ENCODE peak calls at places on chromosomes 11 and 22, in seven cellular contexts. V, W, X, C, L, Q and B are unnamed samples.

GRCh38 chr11:123354371-123354770 is 75.7 kb upstream of the GRAMD1B start:
- DNase-seq in L (no peak), V (no peak), X (no peak), C (no peak), W (peak; percentile 29), Q (no peak), B (no peak)

GRCh38 chr11:63567044-63567840 is 4.1 kb upstream of the PLAAT2 start:
- DNase-seq in Q (no peak), W (peak; percentile 28), C (peak; percentile 94), L (no peak), X (peak; percentile 60), V (no peak), B (peak; percentile 60)

GRCh38 chr11:133355095-133355494 is 177.2 kb downstream of the OPCML start:
- DNase-seq in C (no peak), W (no peak), Q (no peak), X (no peak), L (no peak), V (no peak), B (no peak)

GRCh38 chr11:46075168-46075567 is 46.1 kb downstream of the PHF21A start:
- DNase-seq in W (no peak), Q (no peak), X (no peak), V (no peak), C (peak; percentile 77), L (no peak), B (no peak)

GRCh38 chr11:63814383-63814736 is 1.1 kb downstream of the SPINDOC start:
- DNase-seq in L (no peak), W (no peak), X (no peak), V (no peak), Q (no peak), C (no peak), B (no peak)

GRCh38 chr11:79335681-79336080 is 105.1 kb downstream of the TENM4 start:
- DNase-seq in W (no peak), Q (no peak), X (no peak), V (no peak), L (no peak), C (no peak), B (no peak)

GRCh38 chr11:33930317-33931021 is 38.6 kb upstream of the LMO2 start:
- DNase-seq in W (peak; percentile 27), Q (peak; percentile 38), X (peak; percentile 50), C (peak; percentile 48), L (no peak), V (no peak), B (no peak)

GRCh38 chr22:31179345-31179744 is 19.4 kb downstream of the RNF185 start:
- DNase-seq in C (peak; percentile 68), W (peak; percentile 73), Q (no peak), X (no peak), V (no peak), L (no peak), B (no peak)

GRCh38 chr11:121928597-121929580 is 187.1 kb downstream of the BLID start:
- DNase-seq in C (no peak), X (no peak), V (no peak), W (no peak), L (no peak), Q (no peak), B (no peak)

GRCh38 chr22:18024276-18024939 is at the start of gene MICAL3:
- DNase-seq in W (peak; percentile 46), V (no peak), X (peak; percentile 48), C (peak; percentile 72), L (peak; percentile 64), Q (peak; percentile 37), B (no peak)

GRCh38 chr11:10324474-10324873 is 19.6 kb downstream of the ADM start:
- DNase-seq in W (no peak), V (no peak), X (no peak), C (no peak), L (no peak), Q (no peak), B (no peak)

GRCh38 chr11:120869516-120870011 is 154.3 kb upstream of the TBCEL start:
- DNase-seq in X (no peak), C (no peak), Q (no peak), W (no peak), L (no peak), V (no peak), B (no peak)

GRCh38 chr11:120867531-120867930 is 156.4 kb upstream of the TBCEL start:
- DNase-seq in W (no peak), Q (no peak), X (no peak), V (no peak), C (no peak), L (no peak), B (no peak)

GRCh38 chr11:120867024-120867423 is 156.9 kb upstream of the TBCEL start:
- DNase-seq in L (no peak), W (no peak), C (no peak), V (no peak), Q (no peak), X (no peak), B (no peak)

GRCh38 chr11:120867988-120868387 is 155.9 kb upstream of the TBCEL start:
- DNase-seq in C (no peak), V (no peak), L (no peak), W (no peak), Q (no peak), X (no peak), B (no peak)

GRCh38 chr11:120869097-120869496 is 154.8 kb upstream of the TBCEL start:
- DNase-seq in X (no peak), W (no peak), L (no peak), Q (no peak), V (no peak), C (no peak), B (no peak)
- H3K4me1 ChIP-seq in X (no peaks in the 10 kb centered on the region), W (no peaks in the 10 kb centered on the region), L (no peaks in the 10 kb centered on the region), Q (no peaks in the 10 kb centered on the region), V (no peaks in the 10 kb centered on the region), C (no peaks in the 10 kb centered on the region), B (no peaks in the 10 kb centered on the region)

DNA sequence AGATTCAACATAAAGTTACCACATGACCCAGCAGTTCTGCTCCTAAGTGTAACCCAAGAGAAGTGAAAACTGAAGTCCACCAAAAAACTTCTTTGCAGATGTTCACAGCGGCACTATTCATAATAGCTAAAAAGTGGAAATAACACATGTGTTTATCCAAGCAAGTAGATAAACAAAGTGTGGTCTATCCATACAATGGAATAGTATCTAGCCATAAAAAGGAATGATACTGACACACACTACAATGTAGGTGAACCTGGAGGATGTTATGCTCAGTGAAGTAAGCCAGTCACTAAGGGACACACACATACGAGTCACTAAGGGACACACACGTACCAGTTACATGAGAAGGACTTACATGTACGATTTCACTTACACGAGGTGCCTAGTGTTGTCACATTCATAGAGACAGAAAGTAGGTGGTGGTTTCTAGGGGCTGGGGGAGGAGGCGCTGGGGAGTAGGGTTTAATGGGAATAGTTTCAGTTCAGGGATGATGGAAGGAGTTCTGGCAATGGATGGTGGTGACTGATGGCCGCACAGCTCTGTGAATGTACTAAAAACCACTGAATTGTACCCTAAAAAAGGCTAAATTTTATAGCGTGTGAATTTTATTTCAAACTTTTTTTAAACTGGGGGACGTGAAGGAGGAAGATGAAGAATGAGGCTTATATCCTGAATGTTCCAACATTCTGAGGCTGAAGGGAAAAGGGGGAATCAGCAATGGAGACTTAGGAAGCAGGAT is 27.2 kb upstream of the COMT start:
- DNase-seq in X (no peak), Q (no peak), W (no peak), C (no peak), V (no peak), L (no peak), B (no peak)
- H3K36me3 ChIP-seq in X (no peaks in the 10 kb centered on the region), Q (peaks cover 24% of the 10 kb centered on the region), W (no peaks in the 10 kb centered on the region), C (peaks cover 9% of the 10 kb centered on the region), V (peaks cover 49% of the 10 kb centered on the region), L (peaks cover 49% of the 10 kb centered on the region), B (peaks cover 55% of the 10 kb centered on the region)

GRCh38 chr11:68150029-68150428 is 28.8 kb upstream of the CHKA start:
- DNase-seq in W (no peak), X (no peak), C (peak; percentile 66), Q (peak; percentile 80), L (no peak), V (no peak), B (peak; percentile 77)
- H3K4me1 ChIP-seq in W (peaks cover 10% of the 10 kb centered on the region), X (no peaks in the 10 kb centered on the region), C (no peaks in the 10 kb centered on the region), Q (no peaks in the 10 kb centered on the region), L (no peaks in the 10 kb centered on the region), V (no peaks in the 10 kb centered on the region), B (no peaks in the 10 kb centered on the region)

GRCh38 chr22:49796596-49797270 is 30.9 kb downstream of the BRD1 start:
- DNase-seq in L (no peak), C (no peak), Q (no peak), X (no peak), V (no peak), W (no peak), B (no peak)

GRCh38 chr22:49798486-49799151 is 29.1 kb downstream of the BRD1 start:
- DNase-seq in L (no peak), V (no peak), W (no peak), X (no peak), C (no peak), Q (no peak), B (no peak)

GRCh38 chr22:49799431-49800075 is 28.1 kb downstream of the BRD1 start:
- DNase-seq in W (no peak), V (no peak), Q (no peak), C (no peak), X (no peak), L (no peak), B (no peak)

GRCh38 chr22:49795521-49795920 is 32.2 kb downstream of the BRD1 start:
- DNase-seq in X (no peak), Q (no peak), C (no peak), W (no peak), V (no peak), L (no peak), B (no peak)

GRCh38 chr22:49797706-49798105 is 30.0 kb downstream of the BRD1 start:
- DNase-seq in C (no peak), Q (no peak), X (no peak), V (no peak), L (no peak), W (no peak), B (no peak)
- H3K36me3 ChIP-seq in C (peaks cover 27% of the 10 kb centered on the region), Q (peaks cover 14% of the 10 kb centered on the region), X (no peaks in the 10 kb centered on the region), V (peaks cover 38% of the 10 kb centered on the region), L (peaks cover 94% of the 10 kb centered on the region), W (peaks cover 7% of the 10 kb centered on the region), B (peaks cover 76% of the 10 kb centered on the region)

GRCh38 chr11:114172871-114173444 is 113.4 kb downstream of the ZBTB16 start:
- DNase-seq in W (peak; percentile 61), L (no peak), X (no peak), C (no peak), Q (no peak), V (no peak), B (peak; percentile 75)
- H3K4me1 ChIP-seq in W (peaks cover 100% of the 10 kb centered on the region), L (peaks cover 7% of the 10 kb centered on the region), X (peaks cover 80% of the 10 kb centered on the region), C (no peaks in the 10 kb centered on the region), Q (peaks cover 84% of the 10 kb centered on the region), V (peaks cover 99% of the 10 kb centered on the region), B (peaks cover 100% of the 10 kb centered on the region)

GRCh38 chr11:18352581-18352980 is 30.2 kb downstream of the GTF2H1 start:
- DNase-seq in X (no peak), L (no peak), V (no peak), Q (no peak), W (no peak), C (peak; percentile 29), B (no peak)

GRCh38 chr11:18347471-18348125 is 25.2 kb downstream of the GTF2H1 start:
- DNase-seq in Q (no peak), V (no peak), L (no peak), W (no peak), C (peak; percentile 59), X (no peak), B (no peak)
- H3K36me3 ChIP-seq in Q (peaks cover 24% of the 10 kb centered on the region), V (peaks cover 27% of the 10 kb centered on the region), L (peaks cover 60% of the 10 kb centered on the region), W (peaks cover 6% of the 10 kb centered on the region), C (peaks cover 3% of the 10 kb centered on the region), X (no peaks in the 10 kb centered on the region), B (peaks cover 40% of the 10 kb centered on the region)